ENCODE peak calls at places on chromosomes 2 and 18, in five cellular contexts. D is body of pancreas, A is spleen, L is stomach, W is prostate gland. E is an unnamed sample.

GRCh38 chr18:845152-845819 is 33.2 kb upstream of the YES1 start:
- DNase-seq in D (peak; percentile 19), A (no peak), L (no peak), W (no peak), E (no peak)

GRCh38 chr2:235116885-235117492 is 165.2 kb downstream of the SH3BP4 start:
- DNase-seq in D (no peak), A (no peak), L (no peak), W (no peak), E (no peak)

GRCh38 chr2:19746611-19747309 is 155.0 kb downstream of the TTC32 start:
- DNase-seq in D (no peak), A (no peak), L (no peak), W (no peak), E (peak; percentile 34)

GRCh38 chr2:11506611-11506969 is 27.3 kb upstream of the GREB1 start:
- DNase-seq in D (no peak), A (no peak), L (no peak), W (no peak), E (peak; percentile 39)

GRCh38 chr18:70279470-70279869 is 9.4 kb upstream of the SOCS6 start:
- DNase-seq in D (no peak), A (no peak), L (no peak), W (no peak), E (no peak)

GRCh38 chr2:202541137-202541536 is 93.6 kb upstream of the FAM117B start:
- DNase-seq in D (no peak), A (no peak), L (peak; percentile 34), W (no peak), E (no peak)

GRCh38 chr2:151337643-151338042 is 19.7 kb upstream of the TNFAIP6 start:
- DNase-seq in D (no peak), A (no peak), L (no peak), W (no peak), E (no peak)

GRCh38 chr2:177392373-177393246 is at the start of gene AGPS:
- DNase-seq in D (peak; percentile 84), A (peak; percentile 96), L (peak; percentile 77), W (peak; percentile 22), E (peak; percentile 90)

GRCh38 chr2:221608442-221608841 is 36.3 kb upstream of the EPHA4 start:
- DNase-seq in D (no peak), A (no peak), L (no peak), W (no peak), E (no peak)

GRCh38 chr2:42996528-42996927 is 204.1 kb upstream of the HAAO start:
- DNase-seq in D (no peak), A (no peak), L (peak; percentile 25), W (no peak), E (no peak)

GRCh38 chr2:38533180-38533579 is 69.5 kb downstream of the HNRNPLL start:
- DNase-seq in D (peak; percentile 19), A (peak; percentile 83), L (no peak), W (no peak), E (no peak)

GRCh38 chr18:37289423-37289822 is 276.2 kb downstream of the CELF4 start:
- DNase-seq in D (no peak), A (no peak), L (no peak), W (no peak), E (no peak)

GRCh38 chr2:101619191-101619591 is 78.3 kb upstream of the MAP4K4 start:
- DNase-seq in D (peak; percentile 68), A (no peak), L (peak; percentile 40), W (no peak), E (peak; percentile 50)

GRCh38 chr18:11553098-11553940 is 56.1 kb upstream of the SLC35G4 start:
- DNase-seq in D (peak; percentile 40), A (no peak), L (no peak), W (peak; percentile 17), E (no peak)

GRCh38 chr2:33230877-33231276 is 245.6 kb upstream of the RASGRP3 start:
- DNase-seq in D (no peak), A (no peak), L (no peak), W (no peak), E (no peak)

GRCh38 chr18:68034293-68034692 is 517.8 kb upstream of the DSEL start:
- DNase-seq in D (no peak), A (no peak), L (no peak), W (no peak), E (no peak)

GRCh38 chr18:53526092-53526491 is 698.4 kb downstream of the MBD2 start:
- DNase-seq in D (no peak), A (no peak), L (no peak), W (no peak), E (no peak)

GRCh38 chr18:24766376-24766775 is 305.9 kb downstream of the HRH4 start:
- DNase-seq in D (no peak), A (no peak), L (no peak), W (no peak), E (no peak)

GRCh38 chr2:158179660-158180059 is 78.0 kb downstream of the UPP2 start:
- DNase-seq in D (no peak), A (no peak), L (no peak), W (no peak), E (no peak)

GRCh38 chr2:85594715-85595377 is 699 bp upstream of the RNF181 start:
- DNase-seq in D (no peak), A (no peak), L (no peak), W (no peak), E (no peak)

GRCh38 chr18:79402977-79403722 is 7.4 kb downstream of the NFATC1 start:
- DNase-seq in D (peak; percentile 63), A (peak; percentile 91), L (peak; percentile 61), W (peak; percentile 46), E (peak; percentile 60)

GRCh38 chr2:225091336-225091735 is 49.1 kb upstream of the DOCK10 start:
- DNase-seq in D (no peak), A (no peak), L (no peak), W (no peak), E (no peak)

GRCh38 chr2:44945676-44946427 is 4.3 kb downstream of the SIX3 start:
- DNase-seq in D (no peak), A (peak; percentile 40), L (no peak), W (no peak), E (no peak)

GRCh38 chr2:100957971-100958653 is 44.0 kb upstream of the RPL31 start:
- DNase-seq in D (peak; percentile 73), A (peak; percentile 24), L (peak; percentile 70), W (peak; percentile 77), E (no peak)

GRCh38 chr2:229873123-229873581 is 48.7 kb downstream of the TRIP12 start:
- DNase-seq in D (no peak), A (no peak), L (no peak), W (no peak), E (no peak)

GRCh38 chr18:77763530-77763929 is 513.9 kb downstream of the GALR1 start:
- DNase-seq in D (no peak), A (no peak), L (no peak), W (no peak), E (no peak)

GRCh38 chr2:23106232-23106631 is 278.7 kb upstream of the KLHL29 start:
- DNase-seq in D (no peak), A (no peak), L (no peak), W (no peak), E (no peak)

GRCh38 chr2:152234277-152234676 is 58.7 kb upstream of the STAM2 start:
- DNase-seq in D (no peak), A (no peak), L (no peak), W (no peak), E (no peak)

GRCh38 chr2:219997341-219997851 is 370.0 kb downstream of the SLC4A3 start:
- DNase-seq in D (peak; percentile 16), A (no peak), L (no peak), W (peak; percentile 7), E (no peak)

GRCh38 chr2:145040433-145040832 is 520.5 kb upstream of the ZEB2 start:
- DNase-seq in D (no peak), A (no peak), L (no peak), W (no peak), E (no peak)

GRCh38 chr2:57373530-57373929 is 673.1 kb upstream of the VRK2 start:
- DNase-seq in D (no peak), A (no peak), L (no peak), W (no peak), E (no peak)

GRCh38 chr2:57371186-57371585 is 675.4 kb upstream of the VRK2 start:
- DNase-seq in D (peak; percentile 6), A (no peak), L (no peak), W (no peak), E (no peak)

GRCh38 chr2:57372237-57372962 is 674.2 kb upstream of the VRK2 start:
- DNase-seq in D (no peak), A (no peak), L (no peak), W (no peak), E (no peak)

DNA sequence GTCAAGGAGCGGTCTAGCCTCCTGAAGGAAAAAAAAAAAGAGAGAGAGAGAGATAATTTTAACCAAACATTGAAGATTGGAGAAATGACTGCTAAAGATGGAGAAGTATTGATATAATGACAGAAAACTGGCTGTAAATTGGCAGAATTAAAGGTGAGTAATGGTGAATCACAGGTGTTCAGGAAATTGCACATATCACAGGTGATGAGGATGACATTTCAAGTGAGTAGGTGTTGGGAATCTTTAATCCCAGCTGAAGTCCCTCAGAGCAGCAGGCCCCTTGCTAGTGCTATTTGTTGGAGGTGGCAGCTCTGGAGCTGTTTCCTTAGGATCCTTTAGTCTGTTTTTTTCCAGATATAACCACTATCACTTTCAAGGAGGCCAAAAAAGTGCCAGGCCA is 678.4 kb upstream of the VRK2 start:
- DNase-seq in D (no peak), A (no peak), L (no peak), W (no peak), E (no peak)
- H3K27ac ChIP-seq in D (no peak overlapping the region), A (no peak overlapping the region), L (no peak overlapping the region), W (no peak overlapping the region), E (no peak overlapping the region)

DNA sequence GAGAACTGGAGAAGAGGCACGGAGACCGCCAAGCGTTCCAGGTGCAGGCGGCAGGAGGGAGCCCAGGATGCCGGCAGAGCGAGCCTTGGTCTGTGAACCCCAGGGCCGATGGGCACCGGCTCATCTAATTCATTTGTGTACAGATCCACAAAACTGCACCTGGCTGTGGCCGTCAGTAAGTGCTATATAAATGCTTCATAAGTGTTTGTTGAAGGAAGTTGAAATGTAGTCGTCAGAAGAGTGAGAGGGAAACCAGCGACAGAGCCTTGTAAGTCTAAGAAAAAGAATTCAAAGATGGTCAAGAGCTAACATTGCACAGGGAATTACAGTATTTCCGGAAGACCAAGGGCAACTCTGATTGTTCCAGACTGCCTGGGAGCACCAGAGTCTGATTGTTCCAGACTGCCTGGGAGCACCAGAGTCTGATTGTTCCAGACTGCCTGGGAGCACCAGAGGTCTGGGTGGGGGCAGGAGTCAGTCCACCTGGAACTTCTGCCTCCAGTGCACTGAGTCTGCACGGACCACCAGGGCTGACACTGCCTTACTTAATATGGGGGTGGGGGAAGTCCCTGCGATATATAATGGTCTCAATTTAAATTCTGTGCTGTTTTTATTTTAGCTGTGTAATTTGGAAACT is 112.3 kb downstream of the BCL2 start:
- DNase-seq in D (no peak), A (no peak), L (no peak), W (no peak), E (no peak)
- H3K4me1 ChIP-seq in D (no peaks in the 10 kb centered on the region), A (peaks cover 26% of the 10 kb centered on the region), L (peaks cover 14% of the 10 kb centered on the region), W (no peaks in the 10 kb centered on the region), E (no peaks in the 10 kb centered on the region)

GRCh38 chr2:216505133-216506106 is 6.8 kb downstream of the RPL37A start:
- DNase-seq in D (no peak), A (no peak), L (no peak), W (no peak), E (no peak)
- TF ChIP-seq POLR2A in D (no peak), A (no peak), L (no peak), W (no peak), E (peak; percentile 13)

DNA sequence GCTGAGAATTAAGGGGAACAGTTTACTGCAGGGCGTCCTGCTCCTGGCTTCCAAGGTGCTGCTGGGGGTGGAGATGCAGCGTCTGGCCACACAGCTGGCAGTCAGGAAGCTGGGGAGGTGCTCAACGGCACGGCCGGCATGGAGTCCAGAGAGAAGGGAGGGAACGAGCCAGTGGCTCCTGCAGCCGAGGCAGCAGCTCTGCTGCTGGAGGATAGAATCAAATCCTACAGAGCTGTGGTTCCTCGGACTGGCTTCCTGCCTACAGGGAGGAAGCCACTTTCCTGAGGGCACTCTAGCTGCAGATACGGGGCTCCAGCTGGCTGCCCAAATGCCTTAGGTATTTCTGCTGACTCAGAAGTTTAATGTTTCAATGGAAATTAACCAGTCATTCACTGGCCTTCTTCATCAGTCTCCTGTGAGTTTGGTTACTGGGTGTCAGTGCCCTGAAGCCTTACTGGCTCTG is 266.3 kb downstream of the TWIST2 start:
- DNase-seq in D (no peak), A (no peak), L (peak; percentile 49), W (no peak), E (no peak)
- H3K27ac ChIP-seq in D (no peak overlapping the region), A (peak overlapping the region; percentile 64), L (peak overlapping the region; percentile 45), W (no peak overlapping the region), E (no peak overlapping the region)